ENCODE peak calls at places on chromosomes 4 and X, in four cellular contexts. One of them, this sample, is unnamed.

GRCh38 chr4:7236847-7237246 is 44.5 kb downstream of the SORCS2 start:
- DNase-seq in AG04449: no peak
- DNase-seq in activated CD4-positive, alpha-beta T cell treated with anti-CD3 and anti-CD28 coated beads for 1 hour: no peak
- DNase-seq in stimulated activated CD4-positive, alpha-beta T cell treated with anti-CD3 and anti-CD28 coated beads, Interleukin-1b, Interleukin-23, amount 100 ng/mL, for 24 hours: no peak
- DNase-seq in this sample: no peak

GRCh38 chrX:155262970-155263754 is 1.1 kb downstream of the RAB39B start:
- DNase-seq in stimulated activated CD4-positive, alpha-beta T cell treated with anti-CD3 and anti-CD28 coated beads, Interleukin-1b, Interleukin-23, amount 100 ng/mL, for 24 hours: no peak
- DNase-seq in AG04449: no peak
- DNase-seq in activated CD4-positive, alpha-beta T cell treated with anti-CD3 and anti-CD28 coated beads for 1 hour: no peak
- DNase-seq in this sample: no peak

GRCh38 chrX:132389480-132389879 is 99.4 kb downstream of the MBNL3 start:
- DNase-seq in activated CD4-positive, alpha-beta T cell treated with anti-CD3 and anti-CD28 coated beads for 1 hour: no peak
- DNase-seq in stimulated activated CD4-positive, alpha-beta T cell treated with anti-CD3 and anti-CD28 coated beads, Interleukin-1b, Interleukin-23, amount 100 ng/mL, for 24 hours: no peak
- DNase-seq in AG04449: no peak
- DNase-seq in this sample: no peak

GRCh38 chr4:82705881-82706280 is 92.7 kb downstream of the SCD5 start:
- DNase-seq in activated CD4-positive, alpha-beta T cell treated with anti-CD3 and anti-CD28 coated beads for 1 hour: no peak
- DNase-seq in stimulated activated CD4-positive, alpha-beta T cell treated with anti-CD3 and anti-CD28 coated beads, Interleukin-1b, Interleukin-23, amount 100 ng/mL, for 24 hours: no peak
- DNase-seq in AG04449: no peak
- DNase-seq in this sample: no peak

GRCh38 chrX:132786217-132786616 is 172.2 kb downstream of the HS6ST2 start:
- DNase-seq in activated CD4-positive, alpha-beta T cell treated with anti-CD3 and anti-CD28 coated beads for 1 hour: no peak
- DNase-seq in AG04449: no peak
- DNase-seq in stimulated activated CD4-positive, alpha-beta T cell treated with anti-CD3 and anti-CD28 coated beads, Interleukin-1b, Interleukin-23, amount 100 ng/mL, for 24 hours: no peak
- DNase-seq in this sample: no peak

GRCh38 chr4:6360385-6360784 is 90.7 kb downstream of the WFS1 start:
- DNase-seq in activated CD4-positive, alpha-beta T cell treated with anti-CD3 and anti-CD28 coated beads for 1 hour: no peak
- DNase-seq in stimulated activated CD4-positive, alpha-beta T cell treated with anti-CD3 and anti-CD28 coated beads, Interleukin-1b, Interleukin-23, amount 100 ng/mL, for 24 hours: no peak
- DNase-seq in AG04449: no peak
- DNase-seq in this sample: no peak

GRCh38 chr4:1023241-1023640 is 11.8 kb downstream of the FGFRL1 start:
- DNase-seq in AG04449: no peak
- DNase-seq in activated CD4-positive, alpha-beta T cell treated with anti-CD3 and anti-CD28 coated beads for 1 hour: no peak
- DNase-seq in stimulated activated CD4-positive, alpha-beta T cell treated with anti-CD3 and anti-CD28 coated beads, Interleukin-1b, Interleukin-23, amount 100 ng/mL, for 24 hours: no peak
- DNase-seq in this sample: no peak

GRCh38 chrX:100636321-100636991 is at the start of gene TSPAN6:
- DNase-seq in stimulated activated CD4-positive, alpha-beta T cell treated with anti-CD3 and anti-CD28 coated beads, Interleukin-1b, Interleukin-23, amount 100 ng/mL, for 24 hours: peak
- DNase-seq in AG04449: no peak
- DNase-seq in activated CD4-positive, alpha-beta T cell treated with anti-CD3 and anti-CD28 coated beads for 1 hour: peak
- DNase-seq in this sample: peak

GRCh38 chrX:1388651-1389050 is 3.3 kb downstream of the SLC25A6 start:
- DNase-seq in stimulated activated CD4-positive, alpha-beta T cell treated with anti-CD3 and anti-CD28 coated beads, Interleukin-1b, Interleukin-23, amount 100 ng/mL, for 24 hours: no peak
- DNase-seq in AG04449: no peak
- DNase-seq in activated CD4-positive, alpha-beta T cell treated with anti-CD3 and anti-CD28 coated beads for 1 hour: no peak
- DNase-seq in this sample: no peak

GRCh38 chr4:156898373-156899117 is 73.1 kb downstream of the PDGFC start:
- DNase-seq in activated CD4-positive, alpha-beta T cell treated with anti-CD3 and anti-CD28 coated beads for 1 hour: no peak
- DNase-seq in AG04449: no peak
- DNase-seq in stimulated activated CD4-positive, alpha-beta T cell treated with anti-CD3 and anti-CD28 coated beads, Interleukin-1b, Interleukin-23, amount 100 ng/mL, for 24 hours: no peak
- DNase-seq in this sample: no peak

GRCh38 chr4:80438016-80438415 is 102.5 kb downstream of the CFAP299 start:
- DNase-seq in stimulated activated CD4-positive, alpha-beta T cell treated with anti-CD3 and anti-CD28 coated beads, Interleukin-1b, Interleukin-23, amount 100 ng/mL, for 24 hours: no peak
- DNase-seq in AG04449: no peak
- DNase-seq in activated CD4-positive, alpha-beta T cell treated with anti-CD3 and anti-CD28 coated beads for 1 hour: no peak
- DNase-seq in this sample: no peak

GRCh38 chr4:42562016-42562415 is 94.9 kb downstream of the ATP8A1 start:
- DNase-seq in activated CD4-positive, alpha-beta T cell treated with anti-CD3 and anti-CD28 coated beads for 1 hour: no peak
- DNase-seq in stimulated activated CD4-positive, alpha-beta T cell treated with anti-CD3 and anti-CD28 coated beads, Interleukin-1b, Interleukin-23, amount 100 ng/mL, for 24 hours: no peak
- DNase-seq in AG04449: no peak
- DNase-seq in this sample: no peak

GRCh38 chr4:187380181-187380581 is 615.4 kb upstream of the ZFP42 start:
- DNase-seq in AG04449: no peak
- DNase-seq in activated CD4-positive, alpha-beta T cell treated with anti-CD3 and anti-CD28 coated beads for 1 hour: no peak
- DNase-seq in stimulated activated CD4-positive, alpha-beta T cell treated with anti-CD3 and anti-CD28 coated beads, Interleukin-1b, Interleukin-23, amount 100 ng/mL, for 24 hours: no peak
- DNase-seq in this sample: peak

GRCh38 chr4:186137193-186137792 is 32.8 kb downstream of the FAM149A start:
- DNase-seq in activated CD4-positive, alpha-beta T cell treated with anti-CD3 and anti-CD28 coated beads for 1 hour: no peak
- DNase-seq in stimulated activated CD4-positive, alpha-beta T cell treated with anti-CD3 and anti-CD28 coated beads, Interleukin-1b, Interleukin-23, amount 100 ng/mL, for 24 hours: no peak
- DNase-seq in AG04449: no peak
- DNase-seq in this sample: peak

GRCh38 chr4:173958445-173958844 is 325.0 kb downstream of the FBXO8 start:
- DNase-seq in stimulated activated CD4-positive, alpha-beta T cell treated with anti-CD3 and anti-CD28 coated beads, Interleukin-1b, Interleukin-23, amount 100 ng/mL, for 24 hours: no peak
- DNase-seq in AG04449: no peak
- DNase-seq in activated CD4-positive, alpha-beta T cell treated with anti-CD3 and anti-CD28 coated beads for 1 hour: no peak
- DNase-seq in this sample: peak

GRCh38 chr4:144591401-144591800 is 54.6 kb upstream of the HHIP start:
- DNase-seq in stimulated activated CD4-positive, alpha-beta T cell treated with anti-CD3 and anti-CD28 coated beads, Interleukin-1b, Interleukin-23, amount 100 ng/mL, for 24 hours: no peak
- DNase-seq in activated CD4-positive, alpha-beta T cell treated with anti-CD3 and anti-CD28 coated beads for 1 hour: no peak
- DNase-seq in AG04449: no peak
- DNase-seq in this sample: no peak

GRCh38 chr4:181008164-181008563 is 1235.0 kb upstream of the TENM3 start:
- DNase-seq in activated CD4-positive, alpha-beta T cell treated with anti-CD3 and anti-CD28 coated beads for 1 hour: no peak
- DNase-seq in AG04449: no peak
- DNase-seq in stimulated activated CD4-positive, alpha-beta T cell treated with anti-CD3 and anti-CD28 coated beads, Interleukin-1b, Interleukin-23, amount 100 ng/mL, for 24 hours: no peak
- DNase-seq in this sample: no peak

GRCh38 chr4:16114546-16114945 is 30.7 kb upstream of the PROM1 start:
- DNase-seq in stimulated activated CD4-positive, alpha-beta T cell treated with anti-CD3 and anti-CD28 coated beads, Interleukin-1b, Interleukin-23, amount 100 ng/mL, for 24 hours: no peak
- DNase-seq in AG04449: no peak
- DNase-seq in activated CD4-positive, alpha-beta T cell treated with anti-CD3 and anti-CD28 coated beads for 1 hour: no peak
- DNase-seq in this sample: no peak